ENCODE peak calls at places on chromosomes 2 and 18, in five cellular contexts. One of them, this sample, is unnamed.

GRCh38 chr2:118842687-118843491 is 4.6 kb downstream of the EN1 start:
- DNase-seq in hepatic stellate cell: no peak
- DNase-seq in stimulated activated CD4-positive, alpha-beta T cell treated with anti-CD3 and anti-CD28 coated beads, Interleukin-15, amount 100 ng/mL, for 24 hours: no peak
- DNase-seq in HFFc6: no peak
- DNase-seq in HT-29: no peak
- DNase-seq in this sample: peak; percentile 43

GRCh38 chr2:21047161-21048009 is 3.5 kb upstream of the APOB start:
- DNase-seq in HFFc6: no peak
- DNase-seq in HT-29: no peak
- DNase-seq in hepatic stellate cell: no peak
- DNase-seq in stimulated activated CD4-positive, alpha-beta T cell treated with anti-CD3 and anti-CD28 coated beads, Interleukin-15, amount 100 ng/mL, for 24 hours: no peak
- DNase-seq in this sample: no peak

GRCh38 chr18:67486534-67486933 is 30.0 kb downstream of the DSEL start:
- DNase-seq in stimulated activated CD4-positive, alpha-beta T cell treated with anti-CD3 and anti-CD28 coated beads, Interleukin-15, amount 100 ng/mL, for 24 hours: no peak
- DNase-seq in HFFc6: no peak
- DNase-seq in hepatic stellate cell: no peak
- DNase-seq in HT-29: no peak
- DNase-seq in this sample: no peak

GRCh38 chr2:63580651-63581050 is 7.6 kb downstream of the WDPCP start:
- DNase-seq in stimulated activated CD4-positive, alpha-beta T cell treated with anti-CD3 and anti-CD28 coated beads, Interleukin-15, amount 100 ng/mL, for 24 hours: no peak
- DNase-seq in HT-29: no peak
- DNase-seq in HFFc6: no peak
- DNase-seq in hepatic stellate cell: no peak
- DNase-seq in this sample: no peak

GRCh38 chr2:191441761-191442160 is 196.6 kb downstream of the MYO1B start:
- DNase-seq in hepatic stellate cell: no peak
- DNase-seq in HT-29: no peak
- DNase-seq in stimulated activated CD4-positive, alpha-beta T cell treated with anti-CD3 and anti-CD28 coated beads, Interleukin-15, amount 100 ng/mL, for 24 hours: no peak
- DNase-seq in HFFc6: peak; percentile 49
- DNase-seq in this sample: peak; percentile 33

GRCh38 chr2:179837408-179837807 is 24.0 kb downstream of the ZNF385B start:
- DNase-seq in hepatic stellate cell: no peak
- DNase-seq in HT-29: no peak
- DNase-seq in stimulated activated CD4-positive, alpha-beta T cell treated with anti-CD3 and anti-CD28 coated beads, Interleukin-15, amount 100 ng/mL, for 24 hours: no peak
- DNase-seq in HFFc6: peak; percentile 23
- DNase-seq in this sample: peak; percentile 18

GRCh38 chr2:231483398-231484329 is 19.4 kb upstream of the NCL start:
- DNase-seq in stimulated activated CD4-positive, alpha-beta T cell treated with anti-CD3 and anti-CD28 coated beads, Interleukin-15, amount 100 ng/mL, for 24 hours: peak; percentile 56
- DNase-seq in HFFc6: no peak
- DNase-seq in HT-29: no peak
- DNase-seq in hepatic stellate cell: peak; percentile 45
- DNase-seq in this sample: no peak

GRCh38 chr2:159906315-159906714 is 108.3 kb upstream of the CD302 start:
- DNase-seq in HFFc6: no peak
- DNase-seq in hepatic stellate cell: no peak
- DNase-seq in stimulated activated CD4-positive, alpha-beta T cell treated with anti-CD3 and anti-CD28 coated beads, Interleukin-15, amount 100 ng/mL, for 24 hours: no peak
- DNase-seq in HT-29: peak; percentile 39
- DNase-seq in this sample: no peak

GRCh38 chr2:42897386-42897785 is 105.0 kb upstream of the HAAO start:
- DNase-seq in HFFc6: no peak
- DNase-seq in hepatic stellate cell: no peak
- DNase-seq in HT-29: no peak
- DNase-seq in stimulated activated CD4-positive, alpha-beta T cell treated with anti-CD3 and anti-CD28 coated beads, Interleukin-15, amount 100 ng/mL, for 24 hours: no peak
- DNase-seq in this sample: no peak

GRCh38 chr18:79657342-79657996 is 22.1 kb upstream of the CTDP1 start:
- DNase-seq in stimulated activated CD4-positive, alpha-beta T cell treated with anti-CD3 and anti-CD28 coated beads, Interleukin-15, amount 100 ng/mL, for 24 hours: no peak
- DNase-seq in HT-29: no peak
- DNase-seq in hepatic stellate cell: no peak
- DNase-seq in HFFc6: no peak
- DNase-seq in this sample: no peak

GRCh38 chr2:80035749-80036285 is 268.7 kb downstream of the LRRTM1 start:
- DNase-seq in HFFc6: no peak
- DNase-seq in hepatic stellate cell: no peak
- DNase-seq in stimulated activated CD4-positive, alpha-beta T cell treated with anti-CD3 and anti-CD28 coated beads, Interleukin-15, amount 100 ng/mL, for 24 hours: no peak
- DNase-seq in HT-29: no peak
- DNase-seq in this sample: no peak

GRCh38 chr2:12498703-12499102 is 218.0 kb upstream of the TRIB2 start:
- DNase-seq in HFFc6: peak; percentile 44
- DNase-seq in HT-29: no peak
- DNase-seq in hepatic stellate cell: peak; percentile 19
- DNase-seq in stimulated activated CD4-positive, alpha-beta T cell treated with anti-CD3 and anti-CD28 coated beads, Interleukin-15, amount 100 ng/mL, for 24 hours: no peak
- DNase-seq in this sample: peak; percentile 63

GRCh38 chr2:20356042-20356441 is 5.4 kb upstream of the PUM2 start:
- DNase-seq in HT-29: no peak
- DNase-seq in stimulated activated CD4-positive, alpha-beta T cell treated with anti-CD3 and anti-CD28 coated beads, Interleukin-15, amount 100 ng/mL, for 24 hours: no peak
- DNase-seq in hepatic stellate cell: no peak
- DNase-seq in HFFc6: peak; percentile 52
- DNase-seq in this sample: no peak

GRCh38 chr2:85902496-85902895 is 13.7 kb upstream of the ST3GAL5 start:
- DNase-seq in HFFc6: peak; percentile 86
- DNase-seq in stimulated activated CD4-positive, alpha-beta T cell treated with anti-CD3 and anti-CD28 coated beads, Interleukin-15, amount 100 ng/mL, for 24 hours: no peak
- DNase-seq in hepatic stellate cell: peak; percentile 76
- DNase-seq in HT-29: no peak
- DNase-seq in this sample: no peak

GRCh38 chr2:10859261-10859660 is 46.7 kb upstream of the PDIA6 start:
- DNase-seq in stimulated activated CD4-positive, alpha-beta T cell treated with anti-CD3 and anti-CD28 coated beads, Interleukin-15, amount 100 ng/mL, for 24 hours: no peak
- DNase-seq in HFFc6: no peak
- DNase-seq in hepatic stellate cell: no peak
- DNase-seq in HT-29: no peak
- DNase-seq in this sample: no peak

GRCh38 chr2:137689549-137689948 is 274.7 kb upstream of the HNMT start:
- DNase-seq in stimulated activated CD4-positive, alpha-beta T cell treated with anti-CD3 and anti-CD28 coated beads, Interleukin-15, amount 100 ng/mL, for 24 hours: no peak
- DNase-seq in HFFc6: no peak
- DNase-seq in hepatic stellate cell: no peak
- DNase-seq in HT-29: peak; percentile 60
- DNase-seq in this sample: no peak

GRCh38 chr2:179422037-179422643 is 157.5 kb upstream of the SESTD1 start:
- DNase-seq in HFFc6: peak; percentile 62
- DNase-seq in stimulated activated CD4-positive, alpha-beta T cell treated with anti-CD3 and anti-CD28 coated beads, Interleukin-15, amount 100 ng/mL, for 24 hours: peak; percentile 67
- DNase-seq in hepatic stellate cell: peak; percentile 4
- DNase-seq in HT-29: peak; percentile 82
- DNase-seq in this sample: peak; percentile 52

GRCh38 chr2:191244350-191244749 is 854 bp upstream of the MYO1B start:
- DNase-seq in hepatic stellate cell: no peak
- DNase-seq in stimulated activated CD4-positive, alpha-beta T cell treated with anti-CD3 and anti-CD28 coated beads, Interleukin-15, amount 100 ng/mL, for 24 hours: no peak
- DNase-seq in HFFc6: no peak
- DNase-seq in HT-29: no peak
- DNase-seq in this sample: no peak